ENCODE peak calls at places on chromosome 4, in ten cellular contexts. U is astrocyte of the spinal cord; K is mucosa of descending colon; S is bronchial epithelial cell; R is D721Med; V is activated CD8-positive, alpha-beta T cell treated with anti-CD3 and anti-CD28 coated beads for 36 hours; O is Calu3; Z is fibroblast of the aortic adventitia; P is WTC11; B is GM20000. I is an unnamed sample.

GRCh38 chr4:82711158-82711785 is 87.3 kb downstream of the SCD5 start:
- DNase-seq in K (no peak), Z (no peak), O (no peak), V (no peak), U (no peak), B (no peak), S (no peak), P (no peak), R (no peak), I (no peak)

GRCh38 chr4:166014411-166014810 is 141.4 kb downstream of the TLL1 start:
- DNase-seq in Z (no peak), O (no peak), U (no peak), S (peak), B (no peak), P (no peak), R (no peak), V (no peak), K (no peak), I (no peak)

GRCh38 chr4:48250343-48250742 is 19.3 kb downstream of the TEC start:
- DNase-seq in K (no peak), Z (no peak), O (no peak), B (no peak), S (no peak), P (no peak), U (no peak), V (no peak), R (no peak), I (no peak)

GRCh38 chr4:155972098-155972497 is 18.4 kb upstream of the CTSO start:
- DNase-seq in B (no peak), O (peak), V (peak), P (peak), Z (peak), S (peak), U (peak), R (no peak), K (no peak), I (peak)

GRCh38 chr4:1192493-1193205 is 20.3 kb upstream of the SPON2 start:
- DNase-seq in K (peak), U (no peak), B (no peak), V (no peak), O (no peak), S (no peak), Z (no peak), P (peak), R (no peak), I (no peak)

GRCh38 chr4:77817304-77818076 is 1.7 kb downstream of the CNOT6L start:
- DNase-seq in O (no peak), Z (peak), V (peak), P (no peak), S (peak), U (no peak), R (no peak), B (peak), K (no peak), I (peak)

GRCh38 chr4:48068182-48068581 is 51.6 kb downstream of the NIPAL1 start:
- DNase-seq in B (no peak), Z (no peak), S (no peak), V (no peak), P (no peak), O (no peak), R (no peak), U (no peak), K (no peak), I (no peak)

GRCh38 chr4:86141166-86141565 is 218.7 kb downstream of the MAPK10 start:
- DNase-seq in S (no peak), P (no peak), B (no peak), R (no peak), O (no peak), U (no peak), K (no peak), Z (no peak), V (no peak), I (no peak)

GRCh38 chr4:176137626-176138025 is 57.8 kb downstream of the SPATA4 start:
- DNase-seq in R (no peak), O (no peak), B (no peak), S (peak), U (peak), Z (peak), V (no peak), K (no peak), P (no peak), I (peak)

GRCh38 chr4:89419121-89419695 is 111.6 kb upstream of the GPRIN3 start:
- DNase-seq in O (no peak), K (no peak), B (no peak), Z (no peak), S (no peak), R (no peak), P (no peak), U (no peak), V (no peak), I (no peak)

GRCh38 chr4:183142566-183143545 is 43.8 kb downstream of the WWC2 start:
- DNase-seq in V (no peak), B (no peak), U (peak), P (no peak), Z (peak), S (peak), O (peak), K (no peak), R (no peak), I (peak)

GRCh38 chr4:112854420-112854819 is 195.0 kb upstream of the ANK2 start:
- DNase-seq in K (no peak), U (no peak), V (no peak), P (no peak), S (no peak), O (no peak), B (no peak), R (no peak), Z (no peak), I (no peak)

GRCh38 chr4:99635601-99636000 is 22.0 kb downstream of the C4orf54 start:
- DNase-seq in V (no peak), U (no peak), B (no peak), S (peak), Z (peak), K (no peak), R (no peak), O (peak), P (no peak), I (no peak)

GRCh38 chr4:117093581-117093980 is 8.2 kb upstream of the TRAM1L1 start:
- DNase-seq in U (peak), Z (no peak), K (no peak), P (no peak), V (no peak), B (no peak), R (no peak), O (no peak), S (no peak), I (peak)

GRCh38 chr4:25973346-25973745 is 59.3 kb downstream of the SMIM20 start:
- DNase-seq in U (no peak), K (no peak), S (no peak), O (no peak), Z (peak), B (no peak), P (no peak), R (no peak), V (no peak), I (no peak)

GRCh38 chr4:165834116-165834515 is 38.9 kb upstream of the TLL1 start:
- DNase-seq in K (no peak), B (no peak), Z (no peak), U (no peak), P (no peak), V (no peak), R (no peak), S (no peak), O (no peak), I (no peak)

GRCh38 chr4:13160906-13161305 is 323.2 kb downstream of the RAB28 start:
- DNase-seq in K (no peak), S (peak), P (no peak), O (no peak), V (no peak), R (no peak), Z (peak), U (peak), B (no peak), I (peak)

GRCh38 chr4:130080872-130081451 is 985.0 kb downstream of the C4orf33 start:
- DNase-seq in P (no peak), Z (no peak), R (no peak), K (no peak), S (peak), U (no peak), V (no peak), O (no peak), B (no peak), I (no peak)

GRCh38 chr4:81421346-81422218 is 50.1 kb downstream of the RASGEF1B start:
- DNase-seq in O (peak), Z (peak), S (peak), V (no peak), R (no peak), P (no peak), K (no peak), U (peak), B (peak), I (peak)

GRCh38 chr4:123478859-123479345 is 82.3 kb downstream of the SPRY1 start:
- DNase-seq in P (no peak), O (peak), Z (peak), K (no peak), R (no peak), V (peak), B (no peak), U (peak), S (peak), I (peak)

GRCh38 chr4:26238782-26239647 is 81.8 kb upstream of the RBPJ start:
- DNase-seq in S (no peak), Z (peak), V (no peak), R (no peak), K (no peak), B (no peak), O (no peak), P (no peak), U (peak), I (peak)

GRCh38 chr4:126386512-126386911 is 1071.8 kb downstream of the FAT4 start:
- DNase-seq in S (peak), O (no peak), U (peak), Z (no peak), V (no peak), B (no peak), R (no peak), P (no peak), K (no peak), I (no peak)

GRCh38 chr4:7473096-7473495 is 38.4 kb upstream of the PSAPL1 start:
- DNase-seq in P (no peak), K (no peak), O (no peak), Z (no peak), S (no peak), U (no peak), V (no peak), B (no peak), R (no peak), I (no peak)

GRCh38 chr4:7470522-7471128 is 35.9 kb upstream of the PSAPL1 start:
- DNase-seq in K (no peak), B (no peak), S (no peak), O (no peak), U (no peak), P (no peak), V (no peak), Z (no peak), R (no peak), I (no peak)

GRCh38 chr4:7470111-7470510 is 35.4 kb upstream of the PSAPL1 start:
- DNase-seq in P (no peak), K (no peak), R (no peak), B (no peak), O (no peak), U (no peak), V (no peak), Z (no peak), S (no peak), I (no peak)

GRCh38 chr4:7474320-7474719 is 39.6 kb upstream of the PSAPL1 start:
- DNase-seq in U (no peak), O (no peak), Z (no peak), R (no peak), P (no peak), B (no peak), S (no peak), V (no peak), K (no peak), I (no peak)

DNA sequence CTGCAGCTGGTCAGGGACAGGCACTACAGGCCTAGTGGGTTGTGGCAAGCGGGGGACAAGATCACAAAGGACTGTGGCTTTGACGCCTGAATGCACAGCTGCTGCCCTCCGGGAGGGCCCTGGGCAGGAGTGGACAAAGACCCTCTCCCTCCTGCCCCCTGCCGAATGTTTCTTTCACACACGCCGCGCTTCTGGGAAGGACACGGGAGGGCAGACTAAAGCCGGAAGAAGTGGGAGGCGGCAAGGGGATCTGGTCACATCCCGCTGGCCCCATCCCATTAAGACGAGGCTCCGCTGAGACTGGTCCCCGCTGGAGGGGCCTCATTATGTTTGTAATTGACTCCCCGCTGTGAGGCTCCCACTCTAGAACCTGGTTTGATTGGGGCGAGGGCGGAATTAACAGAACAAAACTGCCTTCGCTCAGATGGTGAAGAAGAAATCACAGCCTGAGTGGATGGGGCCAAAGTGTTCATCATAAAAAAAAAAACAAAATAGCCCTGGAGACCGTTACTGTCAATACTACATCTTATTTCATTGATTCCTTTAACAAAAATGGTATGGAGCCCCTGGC is 37.8 kb upstream of the PSAPL1 start:
- DNase-seq in Z (no peak), P (peak), O (no peak), U (no peak), R (no peak), K (no peak), V (no peak), S (no peak), B (no peak), I (no peak)
- TF ChIP-seq CTCF in Z (no peak), P (no peak), O (no peak), U (no peak), R (no peak), K (no peak), V (no peak), S (no peak), B (no peak), I (no peak)

GRCh38 chr4:71189471-71189870 is 149.3 kb upstream of the SLC4A4 start:
- DNase-seq in R (no peak), P (no peak), U (peak), B (no peak), V (no peak), Z (peak), K (no peak), S (peak), O (peak), I (peak)
- TF ChIP-seq CTCF in R (no peak), P (no peak), U (no peak), B (no peak), V (no peak), Z (no peak), K (no peak), S (peak), O (no peak), I (peak)

GRCh38 chr4:70178075-70178660 is 17.4 kb upstream of the ODAM start:
- DNase-seq in U (no peak), Z (no peak), V (no peak), O (no peak), P (no peak), S (no peak), R (no peak), B (no peak), K (no peak), I (no peak)

GRCh38 chr4:70187216-70187615 is 8.3 kb upstream of the ODAM start:
- DNase-seq in Z (no peak), S (no peak), K (no peak), P (no peak), O (no peak), R (no peak), V (no peak), U (no peak), B (no peak), I (no peak)

GRCh38 chr4:70182517-70183167 is 12.9 kb upstream of the ODAM start:
- DNase-seq in R (no peak), O (peak), B (no peak), U (no peak), S (no peak), K (no peak), V (no peak), Z (peak), P (no peak), I (no peak)

GRCh38 chr4:70183168-70183939 is 12.2 kb upstream of the ODAM start:
- DNase-seq in B (peak), V (peak), K (no peak), O (peak), S (peak), R (no peak), U (peak), Z (peak), P (peak), I (peak)

DNA sequence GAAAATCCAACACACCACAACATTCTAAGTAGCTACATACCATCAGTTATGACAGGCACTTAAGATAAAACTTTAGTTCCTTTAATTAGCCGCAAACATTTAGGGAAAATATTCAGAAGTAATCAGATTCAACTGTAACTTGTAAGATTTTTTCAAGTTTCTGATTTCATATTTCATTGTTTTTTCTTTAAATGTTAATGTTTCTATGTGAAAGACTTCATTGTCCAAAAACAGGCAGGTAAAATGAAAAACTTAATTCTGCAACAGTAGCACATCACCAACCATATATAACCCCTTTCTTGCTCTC is 11.6 kb upstream of the ODAM start:
- DNase-seq in O (no peak), R (no peak), K (no peak), V (no peak), S (no peak), U (no peak), P (no peak), B (no peak), Z (no peak), I (no peak)
- TF ChIP-seq CTCF in O (peak), R (no peak), K (no peak), V (no peak), S (no peak), U (no peak), P (no peak), B (no peak), Z (no peak), I (no peak)

GRCh38 chr4:73345399-73345975 is 58.6 kb upstream of the ALB start:
- DNase-seq in B (no peak), Z (no peak), O (no peak), P (no peak), V (no peak), S (peak), K (no peak), U (no peak), R (no peak), I (peak)

GRCh38 chr4:73335717-73336116 is 68.4 kb upstream of the ALB start:
- DNase-seq in R (no peak), P (no peak), Z (no peak), S (no peak), B (no peak), U (no peak), K (no peak), V (no peak), O (no peak), I (no peak)

GRCh38 chr4:73344106-73344505 is 60.0 kb upstream of the ALB start:
- DNase-seq in O (no peak), B (no peak), K (no peak), U (no peak), Z (no peak), R (no peak), S (no peak), P (no peak), V (no peak), I (no peak)

GRCh38 chr4:73343432-73343831 is 60.7 kb upstream of the ALB start:
- DNase-seq in S (no peak), R (no peak), B (no peak), V (no peak), P (no peak), U (no peak), K (no peak), Z (no peak), O (no peak), I (no peak)

GRCh38 chr4:73341454-73341853 is 62.6 kb upstream of the ALB start:
- DNase-seq in R (no peak), U (peak), V (peak), O (peak), B (peak), P (peak), K (no peak), S (peak), Z (peak), I (peak)
- TF ChIP-seq CTCF in R (peak), U (peak), V (peak), O (no peak), B (peak), P (peak), K (no peak), S (peak), Z (peak), I (peak)

GRCh38 chr4:152356428-152357034 is 179.4 kb downstream of the FBXW7 start:
- DNase-seq in S (no peak), K (no peak), B (no peak), R (no peak), V (no peak), P (no peak), Z (peak), U (no peak), O (no peak), I (peak)
- TF ChIP-seq CTCF in S (no peak), K (no peak), B (no peak), R (no peak), V (no peak), P (no peak), Z (no peak), U (no peak), O (no peak), I (no peak)

DNA sequence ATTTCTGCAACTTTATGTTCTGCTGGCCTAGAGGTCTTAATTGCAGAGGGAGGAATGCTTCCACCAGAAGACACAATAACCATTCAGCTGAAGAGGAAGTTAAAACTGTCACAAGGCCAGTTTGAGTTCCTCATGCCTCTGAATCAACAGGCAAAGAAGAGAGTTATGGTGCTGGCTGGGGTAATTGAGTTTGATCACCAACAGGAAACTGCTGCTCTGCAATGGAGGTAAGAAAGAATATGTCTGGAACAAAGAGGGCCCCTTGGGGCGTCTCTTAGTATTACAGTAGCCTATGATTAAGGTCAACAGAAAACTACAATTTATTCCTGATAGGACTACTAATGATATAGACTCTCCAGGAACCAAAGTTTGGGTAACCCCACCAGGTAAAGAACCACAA is 744.0 kb downstream of the FSTL5 start:
- DNase-seq in B (no peak), S (peak), U (no peak), K (no peak), V (no peak), R (no peak), Z (no peak), O (peak), P (peak), I (peak)
- TF ChIP-seq CTCF in B (no peak), S (no peak), U (peak), K (no peak), V (no peak), R (no peak), Z (no peak), O (no peak), P (peak), I (peak)

DNA sequence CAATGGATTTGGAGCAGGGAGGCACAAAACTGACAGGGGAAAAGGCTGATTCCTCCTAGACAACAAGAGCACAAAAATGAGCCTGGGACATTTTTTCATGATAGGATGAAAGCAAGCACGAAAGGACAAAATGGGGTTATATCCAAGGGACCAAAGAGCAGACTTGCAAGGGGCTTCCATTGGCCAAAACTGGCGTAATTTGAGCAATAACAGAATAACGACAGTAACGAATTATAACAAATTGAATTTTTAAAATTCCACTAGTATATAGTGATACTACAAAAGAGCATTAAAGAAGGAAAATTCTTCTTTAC is 10.3 kb downstream of the SPP1 start:
- DNase-seq in S (no peak), B (no peak), K (no peak), V (no peak), Z (no peak), P (no peak), O (no peak), R (no peak), U (no peak), I (no peak)
- TF ChIP-seq CTCF in S (no peak), B (no peak), K (no peak), V (peak), Z (no peak), P (no peak), O (no peak), R (no peak), U (no peak), I (no peak)

DNA sequence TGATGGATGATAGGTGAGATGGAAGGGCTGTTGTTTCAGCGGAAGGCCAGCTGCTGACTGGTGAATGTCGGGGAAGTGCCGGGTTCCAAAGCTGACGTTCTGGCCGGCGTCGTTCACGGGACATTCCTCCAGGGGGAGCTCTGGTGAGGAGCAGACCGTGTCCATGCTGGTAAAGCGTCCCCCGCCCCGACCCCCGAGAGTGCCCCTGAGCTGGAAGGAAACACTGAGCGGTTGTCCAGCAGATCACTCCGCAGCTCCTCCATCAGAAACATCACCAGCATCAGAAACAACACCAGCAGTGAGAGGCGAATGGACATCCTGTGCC is 18.6 kb upstream of the ADRA2C start:
- DNase-seq in O (no peak), Z (no peak), S (no peak), P (peak), R (no peak), B (no peak), U (no peak), K (no peak), V (peak), I (peak)
- TF ChIP-seq CTCF in O (no peak), Z (peak), S (peak), P (peak), R (peak), B (peak), U (peak), K (no peak), V (peak), I (peak)

GRCh38 chr4:148998719-148999118 is 556.5 kb upstream of the NR3C2 start:
- DNase-seq in R (no peak), P (peak), K (no peak), V (peak), B (no peak), S (peak), Z (peak), U (peak), O (peak), I (peak)
- TF ChIP-seq CTCF in R (peak), P (peak), K (no peak), V (peak), B (no peak), S (peak), Z (no peak), U (peak), O (no peak), I (peak)